ENCODE peak calls at places on chromosomes 3 and 15, in six cellular contexts. S is mesendoderm, Q is mesenchymal stem cell, N is H1, Y is neuronal stem cell, V is trophoblast cell. G is an unnamed sample.

GRCh38 chr3:44439499-44440295 is 37.8 kb downstream of the ZNF445 start:
- DNase-seq in N (no peak), S (no peak), Q (peak), V (peak), Y (no peak), G (peak)

GRCh38 chr3:52685285-52685704 is 418 bp downstream of the PBRM1 start:
- DNase-seq in V (peak), N (no peak), Q (peak), Y (no peak), S (peak), G (no peak)

GRCh38 chr15:47673343-47673761 is 44.0 kb upstream of the SEMA6D start:
- DNase-seq in N (no peak), Q (no peak), V (no peak), S (peak), Y (no peak), G (no peak)

GRCh38 chr3:142888099-142888483 is 792 bp downstream of the PCOLCE2 start:
- DNase-seq in V (peak), N (no peak), S (peak), Y (peak), Q (peak), G (no peak)

GRCh38 chr15:34652726-34653033 is 69.2 kb upstream of the GOLGA8B start:
- DNase-seq in N (no peak), Q (no peak), S (no peak), V (no peak), Y (no peak), G (no peak)

GRCh38 chr15:55226127-55226526 is 29.4 kb upstream of the RSL24D1 start:
- DNase-seq in Q (peak), Y (no peak), N (no peak), S (peak), V (no peak), G (no peak)

GRCh38 chr15:49814709-49815108 is 193.9 kb downstream of the DTWD1 start:
- DNase-seq in S (no peak), Q (peak), Y (no peak), V (no peak), N (no peak), G (no peak)

GRCh38 chr3:141303481-141304223 is 64.7 kb upstream of the ZBTB38 start:
- DNase-seq in Q (peak), N (peak), Y (peak), V (peak), S (peak), G (peak)

GRCh38 chr15:74616020-74616939 is 644 bp downstream of the CLK3 start:
- DNase-seq in N (no peak), V (peak), S (peak), Y (no peak), Q (peak), G (peak)

GRCh38 chr3:45125550-45126026 is 20.6 kb downstream of the CDCP1 start:
- DNase-seq in N (no peak), Y (no peak), V (no peak), Q (no peak), S (no peak), G (no peak)

GRCh38 chr3:112633191-112633590 is 7.8 kb downstream of the CCDC80 start:
- DNase-seq in V (no peak), Y (no peak), S (no peak), N (peak), Q (no peak), G (no peak)

GRCh38 chr3:149385617-149386298 is 8.3 kb upstream of the TM4SF1 start:
- DNase-seq in Y (no peak), N (no peak), Q (no peak), V (no peak), S (no peak), G (no peak)

GRCh38 chr15:66212471-66212870 is 41.1 kb downstream of the MEGF11 start:
- DNase-seq in N (no peak), V (no peak), S (no peak), Q (no peak), Y (no peak), G (no peak)

GRCh38 chr3:156341831-156342416 is 213.0 kb downstream of the SSR3 start:
- DNase-seq in N (no peak), V (no peak), S (no peak), Y (no peak), Q (no peak), G (no peak)
- H3K4me3 ChIP-seq in N (no peak), V (no peak), S (no peak), Y (no peak), Q (no peak), G (no peak)

GRCh38 chr15:97346221-97346620 is 614.3 kb upstream of the ARRDC4 start:
- DNase-seq in Y (no peak), Q (no peak), N (no peak), S (no peak), V (peak), G (no peak)
- H2BK5ac ChIP-seq in Y (no peak), Q (no peak), N (no peak), S (no peak), V (no peak), G (no peak)

DNA sequence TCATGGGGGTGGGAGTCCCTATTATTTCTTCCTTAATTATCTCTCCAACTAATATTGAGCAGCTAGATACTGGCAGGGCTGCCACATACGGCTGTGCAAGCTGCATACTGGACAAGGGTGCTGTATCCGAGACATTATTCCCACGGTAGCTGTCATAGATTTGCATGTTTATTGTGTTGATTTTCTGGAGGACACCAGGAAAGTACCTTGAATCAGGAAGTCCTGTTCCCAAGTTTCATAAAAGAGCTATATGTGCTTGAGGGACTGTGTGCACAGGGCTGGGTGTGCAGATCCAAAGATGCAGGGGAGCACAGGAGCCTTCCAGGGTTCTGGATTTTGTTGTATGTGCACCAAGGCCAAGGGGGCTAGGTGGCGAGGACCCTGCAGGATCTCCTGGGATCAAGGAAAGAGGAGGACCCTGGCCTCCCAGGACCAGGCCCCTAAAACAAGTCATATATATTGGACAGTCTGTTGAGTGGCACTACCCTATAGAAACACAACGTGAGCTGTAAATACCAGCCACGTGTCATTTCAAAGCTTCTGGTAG is 119.2 kb upstream of the ALDH1A3 start:
- DNase-seq in Q (peak), S (no peak), V (no peak), N (no peak), Y (no peak), G (no peak)
- H3K4me3 ChIP-seq in Q (no peak), S (no peak), V (no peak), N (no peak), Y (no peak), G (no peak)

DNA sequence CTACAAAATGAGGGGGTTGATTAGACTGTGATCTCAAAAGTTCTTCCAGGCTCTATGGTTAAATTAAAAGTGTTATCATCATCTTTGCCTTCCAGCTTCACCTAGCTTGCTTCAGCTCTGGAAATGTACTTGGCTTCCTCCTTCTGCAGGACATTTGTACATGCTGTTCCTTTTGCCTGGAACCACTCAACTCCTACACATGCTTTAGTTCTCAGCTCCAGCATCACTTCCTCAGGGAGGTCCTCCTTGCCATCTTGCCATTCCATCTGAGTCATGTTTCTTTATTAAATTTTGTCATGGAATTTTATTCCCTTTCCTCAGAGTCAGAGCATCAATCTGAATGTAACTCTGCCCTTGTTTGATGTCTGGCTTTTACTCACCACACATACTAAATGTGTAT is 158.6 kb upstream of the FEZF2 start:
- DNase-seq in N (no peak), Q (no peak), V (no peak), S (no peak), Y (no peak), G (no peak)
- H2BK5ac ChIP-seq in N (no peak), Q (no peak), V (no peak), S (no peak), Y (no peak), G (no peak)

GRCh38 chr3:100570811-100571210 is 38.6 kb upstream of the ADGRG7 start:
- DNase-seq in Q (no peak), Y (no peak), N (no peak), V (no peak), S (no peak), G (no peak)
- H3K4me3 ChIP-seq in Q (no peak), Y (no peak), N (no peak), V (no peak), S (no peak), G (no peak)

GRCh38 chr3:119323401-119324107 is 29.4 kb downstream of the ARHGAP31 start:
- DNase-seq in S (peak), Q (no peak), Y (no peak), N (peak), V (peak), G (no peak)
- H2BK5ac ChIP-seq in S (peak), Q (peak), Y (no peak), N (peak), V (peak), G (peak)

GRCh38 chr3:133472889-133473288 is 73.0 kb downstream of the BFSP2 start:
- DNase-seq in Y (no peak), Q (no peak), S (no peak), N (no peak), V (no peak), G (no peak)
- H3K4me3 ChIP-seq in Y (no peak), Q (no peak), S (no peak), N (no peak), V (no peak), G (no peak)

GRCh38 chr15:39021341-39021740 is 456.7 kb upstream of the RASGRP1 start:
- DNase-seq in N (no peak), Y (no peak), Q (no peak), V (no peak), S (no peak), G (no peak)
- H2BK5ac ChIP-seq in N (no peak), Y (no peak), Q (no peak), V (no peak), S (no peak), G (no peak)

GRCh38 chr15:71680079-71680461 is 130.3 kb upstream of the NR2E3 start:
- DNase-seq in Y (no peak), Q (no peak), S (peak), N (no peak), V (peak), G (no peak)

GRCh38 chr15:71677352-71677751 is 133.0 kb upstream of the NR2E3 start:
- DNase-seq in V (no peak), Y (no peak), N (no peak), Q (no peak), S (no peak), G (no peak)

GRCh38 chr15:71678191-71678590 is 132.2 kb upstream of the NR2E3 start:
- DNase-seq in V (no peak), Q (no peak), N (no peak), S (peak), Y (no peak), G (no peak)

GRCh38 chr15:71677766-71678165 is 132.6 kb upstream of the NR2E3 start:
- DNase-seq in V (no peak), Y (no peak), N (no peak), Q (no peak), S (peak), G (no peak)

DNA sequence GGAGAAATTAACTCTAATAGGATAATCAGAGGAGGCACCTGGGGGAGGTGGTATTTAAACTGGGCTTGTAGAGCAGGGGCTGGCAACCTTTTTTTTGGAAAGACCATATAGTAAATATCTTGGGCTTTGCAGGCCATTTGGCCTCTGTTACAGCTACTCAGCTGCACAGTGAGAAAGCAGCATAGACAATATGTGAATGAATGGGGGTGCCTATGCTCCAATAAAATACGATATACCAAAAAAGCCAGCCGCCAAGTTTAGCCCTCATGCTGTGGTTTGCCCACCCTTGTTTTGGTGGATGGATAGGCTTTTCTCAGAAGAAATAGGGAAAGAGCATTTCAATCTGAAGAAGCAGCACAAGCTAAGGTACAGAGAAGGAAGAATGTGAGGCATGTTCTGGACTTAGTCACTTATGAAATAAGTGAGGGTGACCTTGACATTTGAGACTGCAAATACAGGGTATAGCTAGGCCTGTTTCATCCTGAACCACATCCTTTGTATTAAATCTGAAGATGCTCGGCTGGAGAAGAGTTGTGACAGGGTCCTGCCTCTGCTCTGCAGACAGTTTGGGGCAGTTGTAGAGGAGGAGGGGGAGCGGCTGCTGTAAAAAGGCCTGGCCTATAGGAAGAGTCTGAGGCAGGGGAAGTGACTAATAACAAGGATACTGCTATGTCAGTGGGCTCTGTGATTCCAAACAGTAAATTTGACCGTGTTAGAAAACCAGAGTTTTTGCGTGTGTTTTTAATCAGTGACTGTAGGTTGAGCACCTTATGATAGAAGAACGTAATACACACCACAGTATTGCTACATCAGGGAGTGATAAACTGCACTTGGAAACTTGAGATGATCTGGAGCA is 130.9 kb upstream of the NR2E3 start:
- DNase-seq in S (peak), N (no peak), V (peak), Y (no peak), Q (peak), G (peak)
- H3K4me3 ChIP-seq in S (no peak), N (no peak), V (no peak), Y (no peak), Q (no peak), G (no peak)

GRCh38 chr15:101068523-101068960 is 149.4 kb downstream of the LRRK1 start:
- DNase-seq in V (peak), Y (no peak), S (no peak), Q (no peak), N (no peak), G (peak)
- H2BK5ac ChIP-seq in V (peak), Y (peak), S (peak), Q (no peak), N (peak), G (peak)

G was measured in IMR-90.